ENCODE peak calls at places on chromosomes 12 and 14, in four cellular contexts. One of them, this sample, is unnamed. For H3K4me1, the result is how much of the 10 kb centered on the place peaks cover.

GRCh38 chr14:101835166-101835557 is 73.7 kb downstream of the PPP2R5C start:
- DNase-seq in fibroblast of lung: peak
- DNase-seq in mucosa of descending colon: no peak
- DNase-seq in ovary: no peak
- DNase-seq in this sample: no peak

GRCh38 chr14:88929656-88930436 is 105.4 kb downstream of the TTC8 start:
- DNase-seq in fibroblast of lung: no peak
- DNase-seq in ovary: no peak
- DNase-seq in mucosa of descending colon: no peak
- DNase-seq in this sample: peak

GRCh38 chr12:113247123-113248045 is 26.1 kb downstream of the TPCN1 start:
- DNase-seq in fibroblast of lung: peak
- DNase-seq in ovary: no peak
- DNase-seq in mucosa of descending colon: peak
- DNase-seq in this sample: no peak

GRCh38 chr14:55938249-55938791 is 179.9 kb upstream of the PELI2 start:
- DNase-seq in fibroblast of lung: peak
- DNase-seq in ovary: no peak
- DNase-seq in mucosa of descending colon: no peak
- DNase-seq in this sample: no peak

GRCh38 chr12:102479984-102480383 is 379 bp downstream of the IGF1 start:
- DNase-seq in fibroblast of lung: no peak
- DNase-seq in ovary: no peak
- DNase-seq in mucosa of descending colon: no peak
- DNase-seq in this sample: no peak

GRCh38 chr12:112148031-112148513 is 22.7 kb downstream of the TRAFD1 start:
- DNase-seq in mucosa of descending colon: no peak
- DNase-seq in ovary: no peak
- DNase-seq in fibroblast of lung: peak
- DNase-seq in this sample: no peak

GRCh38 chr14:37550511-37550910 is 44.5 kb downstream of the FOXA1 start:
- DNase-seq in ovary: no peak
- DNase-seq in mucosa of descending colon: no peak
- DNase-seq in fibroblast of lung: peak
- DNase-seq in this sample: no peak

GRCh38 chr14:101335061-101335661 is 226.1 kb upstream of the DIO3 start:
- DNase-seq in ovary: peak
- DNase-seq in fibroblast of lung: peak
- DNase-seq in mucosa of descending colon: no peak
- DNase-seq in this sample: no peak

GRCh38 chr14:89805501-89805900 is 149.0 kb downstream of the EFCAB11 start:
- DNase-seq in ovary: no peak
- DNase-seq in mucosa of descending colon: no peak
- DNase-seq in fibroblast of lung: peak
- DNase-seq in this sample: no peak

GRCh38 chr12:120261951-120262851 is 3.3 kb downstream of the PXN start:
- DNase-seq in ovary: no peak
- DNase-seq in mucosa of descending colon: no peak
- DNase-seq in fibroblast of lung: no peak
- DNase-seq in this sample: no peak

GRCh38 chr14:74954232-74954946 is 1.0 kb downstream of the PGF start:
- DNase-seq in ovary: no peak
- DNase-seq in fibroblast of lung: no peak
- DNase-seq in mucosa of descending colon: peak
- DNase-seq in this sample: no peak

GRCh38 chr12:132170637-132171292 is 26.5 kb downstream of the NOC4L start:
- DNase-seq in ovary: no peak
- DNase-seq in mucosa of descending colon: peak
- DNase-seq in fibroblast of lung: no peak
- DNase-seq in this sample: no peak

GRCh38 chr12:1220127-1221092 is 229.4 kb downstream of the ERC1 start:
- DNase-seq in ovary: no peak
- DNase-seq in mucosa of descending colon: peak
- DNase-seq in fibroblast of lung: no peak
- DNase-seq in this sample: no peak

GRCh38 chr14:90495357-90496276 is 98.8 kb downstream of the CALM1 start:
- DNase-seq in mucosa of descending colon: no peak
- DNase-seq in ovary: peak
- DNase-seq in fibroblast of lung: peak
- DNase-seq in this sample: peak

DNA sequence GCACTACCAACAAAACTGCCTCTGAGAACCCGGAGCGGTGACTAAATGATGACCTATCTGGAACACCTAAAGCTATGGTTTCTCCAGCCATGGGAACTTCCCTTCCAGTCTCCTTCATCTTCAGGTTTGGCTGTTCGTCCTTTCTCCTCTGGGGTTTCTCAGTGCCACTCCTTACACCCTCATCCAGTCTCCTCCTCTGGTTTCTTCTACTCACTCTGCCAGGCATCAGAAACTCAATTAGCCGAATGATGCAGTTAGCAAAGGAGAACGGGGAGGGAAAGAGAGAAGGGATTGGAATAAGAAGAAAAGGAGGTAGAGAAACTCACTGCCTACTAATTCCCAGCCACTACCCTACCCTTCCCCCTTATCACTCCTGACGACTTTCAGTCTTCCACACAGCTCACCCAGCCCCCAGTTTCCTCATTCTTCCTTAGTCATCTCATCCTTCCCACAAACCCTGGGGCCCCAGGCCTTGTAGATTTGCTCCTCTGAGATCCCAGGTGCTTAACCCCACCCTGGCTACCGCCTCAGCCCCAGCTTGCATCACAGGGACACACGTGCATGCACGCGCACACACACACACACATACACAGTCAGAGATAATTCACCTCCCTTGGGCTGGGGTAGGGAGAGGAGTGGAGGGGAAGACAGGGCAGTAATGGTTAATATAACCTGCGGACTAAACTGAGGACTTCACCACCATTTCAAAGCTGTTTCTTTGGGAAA is 13.0 kb downstream of the FGD6 start:
- DNase-seq in fibroblast of lung: peak
- DNase-seq in ovary: peak
- DNase-seq in mucosa of descending colon: peak
- DNase-seq in this sample: peak
- H3K4me3 ChIP-seq in fibroblast of lung: no peak
- H3K4me3 ChIP-seq in ovary: no peak
- H3K4me3 ChIP-seq in mucosa of descending colon: no peak
- H3K4me3 ChIP-seq in this sample: no peak

GRCh38 chr12:66066929-66067281 is 63.6 kb downstream of the LLPH start:
- DNase-seq in ovary: no peak
- DNase-seq in fibroblast of lung: no peak
- DNase-seq in mucosa of descending colon: no peak
- DNase-seq in this sample: no peak

GRCh38 chr12:66065146-66065545 is 65.4 kb downstream of the LLPH start:
- DNase-seq in mucosa of descending colon: no peak
- DNase-seq in ovary: no peak
- DNase-seq in fibroblast of lung: peak
- DNase-seq in this sample: no peak

GRCh38 chr12:66063976-66064375 is 66.6 kb downstream of the LLPH start:
- DNase-seq in fibroblast of lung: peak
- DNase-seq in ovary: no peak
- DNase-seq in mucosa of descending colon: no peak
- DNase-seq in this sample: no peak

GRCh38 chr12:66065623-66066022 is 64.9 kb downstream of the LLPH start:
- DNase-seq in fibroblast of lung: peak
- DNase-seq in mucosa of descending colon: no peak
- DNase-seq in ovary: no peak
- DNase-seq in this sample: no peak

DNA sequence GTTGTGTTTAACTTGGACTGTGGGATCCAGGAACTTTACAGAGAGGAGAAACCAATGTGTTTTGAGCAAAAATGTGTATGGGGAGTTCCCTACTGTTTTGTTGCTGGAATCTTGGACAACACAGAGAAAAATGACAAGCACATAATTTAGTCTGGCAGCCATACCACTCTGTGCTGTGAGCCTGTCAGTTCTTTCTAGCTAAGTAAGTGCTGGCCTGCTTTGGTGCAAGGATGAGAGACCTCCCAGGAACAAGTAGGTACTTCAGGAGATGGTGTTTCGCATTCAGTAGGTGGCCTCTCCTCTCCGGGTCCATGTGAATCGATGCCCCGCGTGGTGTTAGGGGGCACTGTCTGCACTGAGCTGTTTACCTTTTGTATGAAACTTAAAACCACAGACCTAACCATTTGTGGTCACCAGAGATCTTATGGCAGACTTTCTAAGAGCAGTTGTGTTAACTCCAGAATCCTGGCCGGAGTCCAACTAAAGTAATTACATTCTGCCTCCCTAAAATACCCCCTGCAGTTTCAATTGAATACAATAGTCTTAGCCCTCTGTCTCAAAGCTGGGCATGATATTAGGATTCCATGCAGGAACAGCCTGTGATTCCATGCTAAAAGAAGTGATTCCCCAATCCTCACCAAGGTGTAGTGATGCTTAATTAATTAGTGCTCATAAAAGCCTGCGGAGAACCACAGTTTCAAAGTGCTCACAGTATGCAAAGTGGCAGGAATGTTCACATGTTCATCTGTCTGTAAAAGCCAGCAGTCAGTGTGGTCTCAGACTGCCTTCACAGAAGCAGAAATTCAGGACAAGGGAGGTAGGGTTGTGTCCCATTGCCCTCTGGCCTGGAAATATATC is 64.2 kb downstream of the LLPH start:
- DNase-seq in fibroblast of lung: peak
- DNase-seq in mucosa of descending colon: no peak
- DNase-seq in ovary: no peak
- DNase-seq in this sample: no peak
- H3K4me1 ChIP-seq in fibroblast of lung: under half
- H3K4me1 ChIP-seq in mucosa of descending colon: under half
- H3K4me1 ChIP-seq in ovary: under half
- H3K4me1 ChIP-seq in this sample: under half

DNA sequence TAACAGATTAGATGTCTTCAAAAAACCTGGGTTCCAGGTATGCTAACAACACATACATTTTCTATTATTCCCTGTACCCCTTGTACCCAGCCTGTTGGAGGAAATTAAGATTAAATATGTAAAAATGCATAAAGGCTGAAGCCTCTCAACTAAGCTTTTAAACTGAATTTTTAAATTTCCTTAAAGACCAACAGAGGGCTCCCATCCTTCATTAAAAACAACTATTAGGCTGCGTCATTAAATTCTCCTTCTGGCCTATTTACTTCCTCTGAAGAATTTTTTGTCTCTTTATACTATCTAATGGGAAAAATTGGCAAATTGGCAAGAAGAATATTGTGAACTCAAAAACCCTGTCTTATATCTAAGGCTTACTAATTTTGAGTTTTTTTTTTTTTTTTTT is 21.8 kb downstream of the SENP1 start:
- DNase-seq in ovary: no peak
- DNase-seq in mucosa of descending colon: no peak
- DNase-seq in fibroblast of lung: peak
- DNase-seq in this sample: no peak
- TF ChIP-seq CTCF in ovary: peak
- TF ChIP-seq CTCF in mucosa of descending colon: no peak
- TF ChIP-seq CTCF in fibroblast of lung: no peak
- TF ChIP-seq CTCF in this sample: peak

GRCh38 chr12:96047151-96047620 is 11.8 kb upstream of the LTA4H start:
- DNase-seq in ovary: no peak
- DNase-seq in fibroblast of lung: no peak
- DNase-seq in mucosa of descending colon: no peak
- DNase-seq in this sample: no peak
- H3K4me3 ChIP-seq in ovary: no peak
- H3K4me3 ChIP-seq in fibroblast of lung: no peak
- H3K4me3 ChIP-seq in mucosa of descending colon: no peak
- H3K4me3 ChIP-seq in this sample: no peak

DNA sequence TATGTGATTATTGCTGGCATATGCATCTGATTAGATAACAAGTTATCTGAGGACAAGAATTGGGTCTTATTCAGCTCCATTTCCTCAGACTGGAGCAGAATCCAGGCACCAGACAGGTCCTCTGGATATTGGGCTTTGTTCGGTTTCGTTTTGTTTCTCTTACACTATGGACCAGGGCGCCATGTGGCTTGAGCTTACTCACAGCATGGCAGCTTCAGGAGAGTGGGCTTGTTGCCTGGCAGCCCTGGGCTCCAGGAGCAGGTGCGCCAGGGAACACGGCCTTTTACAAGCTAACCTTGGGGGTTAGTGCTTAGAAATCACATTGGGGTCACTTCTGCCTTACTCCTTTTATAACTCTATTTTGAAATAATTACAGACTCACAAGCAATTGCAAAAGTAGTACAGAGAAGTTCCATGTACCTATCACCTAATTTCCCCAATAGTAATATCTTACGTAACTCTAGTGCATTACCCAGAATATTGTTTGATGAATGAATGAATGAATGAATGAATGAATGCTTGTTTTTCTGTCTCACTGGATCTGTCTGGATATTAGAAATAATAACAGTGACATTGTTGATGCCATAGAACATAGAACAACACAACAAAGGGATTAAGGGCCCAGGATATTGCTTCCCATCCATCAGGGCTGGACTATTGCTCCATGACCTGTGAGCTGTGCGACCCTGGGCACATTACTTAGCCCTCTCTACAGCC is 39.0 kb downstream of the CMKLR1 start:
- DNase-seq in mucosa of descending colon: no peak
- DNase-seq in fibroblast of lung: no peak
- DNase-seq in ovary: no peak
- DNase-seq in this sample: no peak
- H3K4me1 ChIP-seq in mucosa of descending colon: under half
- H3K4me1 ChIP-seq in fibroblast of lung: under half
- H3K4me1 ChIP-seq in ovary: under half
- H3K4me1 ChIP-seq in this sample: under half

GRCh38 chr12:115774148-115774905 is 503.2 kb downstream of the MED13L start:
- DNase-seq in ovary: no peak
- DNase-seq in fibroblast of lung: no peak
- DNase-seq in mucosa of descending colon: no peak
- DNase-seq in this sample: no peak

GRCh38 chr12:115767921-115768320 is 509.6 kb downstream of the MED13L start:
- DNase-seq in ovary: no peak
- DNase-seq in mucosa of descending colon: no peak
- DNase-seq in fibroblast of lung: no peak
- DNase-seq in this sample: no peak

GRCh38 chr12:115771601-115772000 is 505.9 kb downstream of the MED13L start:
- DNase-seq in fibroblast of lung: no peak
- DNase-seq in mucosa of descending colon: no peak
- DNase-seq in ovary: no peak
- DNase-seq in this sample: no peak

GRCh38 chr12:115770643-115771042 is 506.9 kb downstream of the MED13L start:
- DNase-seq in fibroblast of lung: no peak
- DNase-seq in mucosa of descending colon: no peak
- DNase-seq in ovary: no peak
- DNase-seq in this sample: no peak

GRCh38 chr12:115771065-115771464 is 506.4 kb downstream of the MED13L start:
- DNase-seq in fibroblast of lung: no peak
- DNase-seq in ovary: no peak
- DNase-seq in mucosa of descending colon: peak
- DNase-seq in this sample: peak
- TF ChIP-seq CTCF in fibroblast of lung: peak
- TF ChIP-seq CTCF in ovary: no peak
- TF ChIP-seq CTCF in mucosa of descending colon: no peak
- TF ChIP-seq CTCF in this sample: peak

GRCh38 chr14:68977137-68977740 is 1.9 kb downstream of the ACTN1 start:
- DNase-seq in fibroblast of lung: no peak
- DNase-seq in ovary: no peak
- DNase-seq in mucosa of descending colon: no peak
- DNase-seq in this sample: no peak
- H3K4me3 ChIP-seq in fibroblast of lung: peak
- H3K4me3 ChIP-seq in ovary: peak
- H3K4me3 ChIP-seq in mucosa of descending colon: no peak
- H3K4me3 ChIP-seq in this sample: peak

This sample was measured in Caco-2.